ENCODE peak calls at places on chromosomes 5 and 9, in nine cellular contexts. D, A, Q, N, J, H, R, S and Z are unnamed samples.

GRCh38 chr9:37430841-37431597 is 8.5 kb downstream of the GRHPR start:
- DNase-seq in D (no peak), N (no peak), Q (no peak), A (no peak), J (no peak), H (no peak), S (no peak), R (no peak), Z (no peak)

GRCh38 chr9:131738293-131738692 is 1.6 kb downstream of the RAPGEF1 start:
- DNase-seq in J (no peak), N (no peak), H (no peak), R (no peak), A (no peak), Q (no peak), S (no peak), D (no peak), Z (no peak)

GRCh38 chr5:19233573-19233972 is 754.4 kb downstream of the CDH18 start:
- DNase-seq in H (no peak), D (no peak), A (no peak), Q (no peak), S (no peak), R (no peak), N (no peak), J (no peak), Z (no peak)

GRCh38 chr9:126664893-126665695 is 51.4 kb downstream of the LMX1B start:
- DNase-seq in A (no peak), N (no peak), R (no peak), Q (no peak), H (no peak), D (peak; percentile 63), S (peak; percentile 8), J (no peak), Z (no peak)

GRCh38 chr5:21919417-21920022 is 933.6 kb downstream of the CDH12 start:
- DNase-seq in N (no peak), J (no peak), S (no peak), R (no peak), A (no peak), D (peak; percentile 60), H (no peak), Q (peak; percentile 45), Z (no peak)

GRCh38 chr9:130927338-130927737 is 11.7 kb downstream of the FIBCD1 start:
- DNase-seq in J (no peak), Q (peak; percentile 11), D (no peak), N (no peak), S (no peak), R (no peak), A (no peak), H (no peak), Z (no peak)

GRCh38 chr9:122397749-122398148 is 26.9 kb downstream of the PTGS1 start:
- DNase-seq in S (no peak), J (peak; percentile 49), N (no peak), D (no peak), A (no peak), H (no peak), Q (no peak), R (no peak), Z (no peak)

GRCh38 chr5:14202462-14202861 is 59.3 kb downstream of the TRIO start:
- DNase-seq in A (no peak), N (no peak), Q (no peak), J (no peak), D (no peak), H (no peak), S (no peak), R (no peak), Z (no peak)

GRCh38 chr5:170070556-170071412 is 34.9 kb upstream of the FOXI1 start:
- DNase-seq in S (no peak), R (no peak), N (no peak), J (no peak), D (peak; percentile 82), A (no peak), Q (peak; percentile 45), H (no peak), Z (no peak)

GRCh38 chr5:179798144-179798770 is 4.5 kb downstream of the LTC4S start:
- DNase-seq in D (no peak), N (peak; percentile 54), J (no peak), H (no peak), R (no peak), A (no peak), S (no peak), Q (no peak), Z (no peak)

GRCh38 chr5:11780641-11781345 is 123.5 kb downstream of the CTNND2 start:
- DNase-seq in A (no peak), Q (no peak), S (no peak), D (no peak), J (no peak), N (no peak), R (no peak), H (no peak), Z (no peak)

GRCh38 chr9:105053209-105053652 is 125.3 kb upstream of the ABCA1 start:
- DNase-seq in D (no peak), A (no peak), R (no peak), Q (peak; percentile 94), J (no peak), H (no peak), N (peak; percentile 57), S (no peak), Z (peak; percentile 22)

GRCh38 chr9:107288701-107289100 is 5.6 kb downstream of the RAD23B start:
- DNase-seq in J (no peak), Q (no peak), A (no peak), S (no peak), H (no peak), N (no peak), D (no peak), R (no peak), Z (no peak)

GRCh38 chr9:18906656-18907395 is 126.2 kb downstream of the SAXO1 start:
- DNase-seq in R (no peak), D (no peak), J (peak; percentile 74), A (no peak), Q (peak; percentile 69), H (no peak), S (no peak), N (no peak), Z (no peak)

GRCh38 chr5:56480305-56481146 is 247.4 kb upstream of the ANKRD55 start:
- DNase-seq in A (peak; percentile 36), N (peak; percentile 85), Q (peak; percentile 84), D (peak; percentile 60), R (peak; percentile 60), J (no peak), S (peak; percentile 27), H (peak; percentile 44), Z (peak; percentile 79)

GRCh38 chr9:125550216-125550614 is 156.8 kb downstream of the MAPKAP1 start:
- DNase-seq in D (no peak), R (no peak), Q (peak; percentile 17), N (no peak), J (no peak), H (no peak), A (no peak), S (no peak), Z (no peak)
- H3K27ac ChIP-seq in D (peak overlapping the region; percentile 91), R (no peak overlapping the region), Q (no peak overlapping the region), N (peak overlapping the region; percentile 93), J (peak overlapping the region; percentile 51), H (peak overlapping the region; percentile 59), A (no peak overlapping the region), S (peak overlapping the region; percentile 25), Z (peak overlapping the region; percentile 76)

DNA sequence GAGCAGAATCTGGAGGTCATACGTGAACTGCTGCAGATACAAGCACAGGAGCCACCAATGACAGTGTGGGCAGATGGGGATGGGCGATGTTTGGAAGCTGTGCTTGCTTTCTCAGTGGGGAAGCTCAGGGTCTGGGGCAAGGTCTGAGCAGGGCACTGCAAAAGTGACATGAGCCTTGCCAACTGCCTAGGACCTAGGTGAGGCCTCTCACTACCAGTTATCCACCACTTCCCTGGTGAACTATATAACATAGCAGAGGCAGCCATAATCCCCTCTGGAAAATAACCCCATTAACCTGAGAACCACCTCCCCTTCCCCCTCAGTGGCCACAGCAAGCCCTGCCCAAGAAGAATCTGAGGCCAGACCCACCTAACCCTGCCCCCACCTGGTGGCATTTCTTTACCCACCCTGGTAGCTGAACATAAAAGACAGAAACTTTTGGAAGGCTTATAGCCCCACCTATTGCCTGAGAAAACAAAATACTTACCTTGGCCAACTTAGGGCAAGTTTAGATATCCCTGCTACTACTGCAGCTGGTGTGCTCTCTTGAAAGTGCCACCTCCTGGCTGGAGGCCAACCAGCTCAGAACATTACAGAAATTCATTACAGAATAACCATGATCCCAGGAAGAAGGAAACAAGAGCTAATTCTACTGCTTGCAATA is 18.8 kb upstream of the SPEF2 start:
- DNase-seq in J (no peak), S (no peak), Q (no peak), R (peak; percentile 41), H (no peak), A (no peak), N (no peak), D (peak; percentile 12), Z (no peak)
- TF ChIP-seq CTCF in J (no peak), S (no peak), Q (no peak), R (no peak), H (no peak), A (no peak), N (no peak), D (no peak), Z (no peak)

DNA sequence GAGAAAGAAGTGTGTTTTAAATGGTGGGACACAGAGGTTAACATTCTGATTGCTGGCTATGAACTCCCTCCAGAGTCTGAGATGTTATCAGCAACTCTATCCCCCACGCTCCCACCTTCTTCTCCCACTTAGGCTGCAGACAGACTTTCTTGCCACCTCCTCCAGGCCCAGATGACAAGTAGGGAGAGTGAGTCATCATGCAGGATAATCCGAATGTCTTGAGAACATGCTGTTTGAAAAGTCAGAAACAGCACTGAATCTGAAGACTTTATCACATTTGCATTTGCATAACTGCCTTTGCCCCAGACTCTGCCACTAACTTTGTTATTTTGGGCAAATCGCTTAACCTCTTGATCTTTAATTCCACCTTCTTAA is 139.8 kb downstream of the ESM1 start:
- DNase-seq in S (no peak), Q (peak; percentile 75), A (no peak), J (no peak), R (no peak), D (no peak), N (no peak), H (no peak), Z (no peak)
- H3K27ac ChIP-seq in S (no peak overlapping the region), Q (peak overlapping the region; percentile 79), A (no peak overlapping the region), J (no peak overlapping the region), R (no peak overlapping the region), D (peak overlapping the region; percentile 79), N (no peak overlapping the region), H (no peak overlapping the region), Z (no peak overlapping the region)

GRCh38 chr5:76744632-76745031 is 28.7 kb downstream of the F2R start:
- DNase-seq in Q (no peak), H (no peak), N (no peak), A (no peak), R (no peak), D (no peak), J (no peak), S (no peak), Z (no peak)

GRCh38 chr5:76751291-76751690 is 35.4 kb downstream of the F2R start:
- DNase-seq in R (no peak), A (no peak), Q (no peak), N (no peak), S (no peak), H (no peak), J (no peak), D (no peak), Z (no peak)

GRCh38 chr5:76742586-76742985 is 26.7 kb downstream of the F2R start:
- DNase-seq in R (no peak), S (no peak), N (no peak), Q (peak; percentile 78), D (no peak), A (no peak), H (no peak), J (no peak), Z (no peak)

DNA sequence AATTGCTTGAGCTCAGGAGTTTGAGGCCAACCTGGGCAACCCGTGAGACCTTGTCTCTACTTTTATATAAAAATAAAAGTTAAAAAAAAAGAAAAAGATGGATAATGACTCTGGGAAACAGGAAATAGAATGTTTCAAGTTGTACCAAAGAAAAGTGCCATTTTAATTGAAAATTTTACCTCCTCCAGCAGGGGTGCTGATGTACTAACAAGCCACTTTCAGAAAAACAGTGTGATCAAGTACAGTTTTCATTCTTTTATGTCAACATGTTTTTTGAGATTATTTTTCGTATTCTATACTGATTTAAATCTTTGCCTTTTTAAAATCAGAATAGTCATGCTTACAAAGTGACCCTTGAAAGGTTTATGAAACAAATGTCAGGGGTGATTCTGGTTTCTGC is 30.8 kb downstream of the F2R start:
- DNase-seq in D (no peak), A (no peak), H (no peak), R (no peak), J (no peak), Q (no peak), S (no peak), N (no peak), Z (no peak)
- TF ChIP-seq CTCF in D (peak; percentile 9), A (no peak), H (no peak), R (no peak), J (no peak), Q (no peak), S (no peak), N (no peak), Z (no peak)